ENCODE peak calls at places on chromosomes 11 and 22, in six cellular contexts. S is AG10803, K is cardiac fibroblast, W is mammary epithelial cell, U is suprapubic skin, Q is PC-3. Z is an unnamed sample.

GRCh38 chr11:4511267-4511666 is 28.8 kb downstream of the OR52K1 start:
- DNase-seq in S (peak), K (no peak), W (no peak), U (no peak), Q (no peak), Z (no peak)

GRCh38 chr11:11263238-11264030 is 89.6 kb downstream of the CSNK2A3 start:
- DNase-seq in S (no peak), K (peak), W (peak), U (no peak), Q (peak), Z (no peak)

GRCh38 chr22:23503142-23503541 is 76.9 kb downstream of the IGLL1 start:
- DNase-seq in S (no peak), K (no peak), W (no peak), U (no peak), Q (no peak), Z (no peak)

GRCh38 chr11:33687733-33688479 is 12.7 kb downstream of the C11orf91 start:
- DNase-seq in S (peak), K (peak), W (peak), U (no peak), Q (peak), Z (peak)

GRCh38 chr11:6498121-6498520 is 1.0 kb downstream of the DNHD1 start:
- DNase-seq in S (peak), K (peak), W (no peak), U (no peak), Q (no peak), Z (peak)

GRCh38 chr22:43001271-43002197 is 13.4 kb downstream of the PACSIN2 start:
- DNase-seq in S (peak), K (peak), W (no peak), U (no peak), Q (no peak), Z (peak)

GRCh38 chr11:101566626-101567025 is 17.2 kb downstream of the TRPC6 start:
- DNase-seq in S (no peak), K (no peak), W (no peak), U (no peak), Q (no peak), Z (no peak)

GRCh38 chr22:24516301-24516737 is 21.2 kb downstream of the UPB1 start:
- DNase-seq in S (peak), K (peak), W (peak), U (no peak), Q (peak), Z (peak)

GRCh38 chr11:110463153-110463552 is 33.4 kb downstream of the FDX1 start:
- DNase-seq in S (peak), K (peak), W (no peak), U (no peak), Q (peak), Z (peak)

GRCh38 chr11:85627332-85627997 is at the start of gene DLG2:
- DNase-seq in S (peak), K (peak), W (peak), U (no peak), Q (peak), Z (peak)

GRCh38 chr11:128776088-128776433 is 82.2 kb downstream of the FLI1 start:
- DNase-seq in S (no peak), K (no peak), W (peak), U (no peak), Q (no peak), Z (no peak)

GRCh38 chr22:31526275-31526674 is 29.9 kb downstream of the SFI1 start:
- DNase-seq in S (no peak), K (no peak), W (no peak), U (no peak), Q (no peak), Z (no peak)

GRCh38 chr11:63667993-63668392 is 3.2 kb downstream of the ATL3 start:
- DNase-seq in S (peak), K (peak), W (peak), U (no peak), Q (peak), Z (peak)

GRCh38 chr11:11444800-11445126 is 91.7 kb upstream of the CSNK2A3 start:
- DNase-seq in S (no peak), K (no peak), W (no peak), U (no peak), Q (no peak), Z (no peak)

GRCh38 chr11:59802639-59803176 is 7.9 kb downstream of the MRPL16 start:
- DNase-seq in S (peak), K (peak), W (peak), U (no peak), Q (peak), Z (peak)

GRCh38 chr11:84824624-84825023 is 802.5 kb downstream of the DLG2 start:
- DNase-seq in S (peak), K (no peak), W (no peak), U (no peak), Q (no peak), Z (no peak)

DNA sequence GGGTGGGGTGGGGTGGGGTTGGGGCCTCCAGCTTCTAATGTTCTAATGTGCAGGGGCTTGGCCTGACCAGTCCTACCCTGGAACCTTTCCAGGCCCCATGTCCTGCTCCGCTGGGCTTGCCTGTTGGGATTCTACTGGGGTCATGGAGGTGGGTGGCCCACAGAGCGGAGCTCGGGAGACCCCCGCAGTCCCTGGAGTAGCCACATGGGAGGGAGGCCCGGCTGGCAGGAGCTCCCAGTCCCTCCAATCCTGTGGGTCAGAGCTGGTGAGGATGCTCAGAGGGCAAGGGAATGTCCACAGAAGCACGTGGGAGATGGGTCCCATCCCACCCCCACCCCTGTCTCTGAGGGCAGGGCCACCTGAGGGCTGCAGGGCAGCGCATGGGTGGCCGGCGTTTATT is 2.9 kb downstream of the SEPTIN5 start:
- DNase-seq in S (no peak), K (no peak), W (no peak), U (no peak), Q (no peak), Z (no peak)
- H3K4me3 ChIP-seq in S (no peak), K (no peak), W (no peak), U (no peak), Q (no peak), Z (no peak)

GRCh38 chr11:103910721-103911120 is 125.7 kb upstream of the DDI1 start:
- DNase-seq in S (no peak), K (no peak), W (no peak), U (no peak), Q (no peak), Z (no peak)
- H3K4me3 ChIP-seq in S (no peak), K (no peak), W (no peak), U (no peak), Q (no peak), Z (no peak)

DNA sequence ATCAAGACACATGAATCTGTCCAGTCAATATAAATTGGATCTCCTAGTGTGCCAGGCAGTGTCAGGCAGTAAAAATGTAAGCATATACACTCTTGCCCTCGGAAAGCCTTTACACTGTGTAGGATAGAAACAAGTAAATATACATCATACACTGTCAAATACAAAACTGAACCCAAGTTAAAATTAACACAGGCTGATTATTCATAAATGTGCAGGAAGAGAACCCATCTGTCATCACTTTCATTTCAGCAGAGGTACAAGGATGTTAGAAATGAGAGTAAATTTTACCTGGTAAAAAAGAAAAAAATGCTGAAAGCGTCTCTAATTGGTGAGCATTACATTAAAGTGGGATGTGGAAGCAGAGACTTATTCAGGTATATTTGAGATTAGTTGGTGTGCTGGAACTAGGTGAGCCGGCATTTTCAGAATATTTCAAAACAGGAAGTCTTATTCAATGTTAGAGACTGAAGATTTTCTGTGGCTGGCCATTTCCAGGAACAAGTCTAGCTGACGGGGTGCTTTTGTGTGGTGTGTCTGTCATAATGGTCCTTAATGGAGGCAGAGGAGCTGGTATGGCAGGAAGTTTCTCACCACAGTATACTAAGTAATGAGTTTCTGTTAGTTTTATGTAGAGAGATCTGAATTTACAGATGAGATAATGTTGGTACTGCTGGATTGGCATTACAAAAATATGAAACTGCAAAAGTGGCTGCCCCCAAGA is 192.6 kb downstream of the CASP12 start:
- DNase-seq in S (peak), K (peak), W (peak), U (no peak), Q (peak), Z (peak)
- H3K4me3 ChIP-seq in S (no peak), K (no peak), W (no peak), U (no peak), Q (no peak), Z (no peak)

DNA sequence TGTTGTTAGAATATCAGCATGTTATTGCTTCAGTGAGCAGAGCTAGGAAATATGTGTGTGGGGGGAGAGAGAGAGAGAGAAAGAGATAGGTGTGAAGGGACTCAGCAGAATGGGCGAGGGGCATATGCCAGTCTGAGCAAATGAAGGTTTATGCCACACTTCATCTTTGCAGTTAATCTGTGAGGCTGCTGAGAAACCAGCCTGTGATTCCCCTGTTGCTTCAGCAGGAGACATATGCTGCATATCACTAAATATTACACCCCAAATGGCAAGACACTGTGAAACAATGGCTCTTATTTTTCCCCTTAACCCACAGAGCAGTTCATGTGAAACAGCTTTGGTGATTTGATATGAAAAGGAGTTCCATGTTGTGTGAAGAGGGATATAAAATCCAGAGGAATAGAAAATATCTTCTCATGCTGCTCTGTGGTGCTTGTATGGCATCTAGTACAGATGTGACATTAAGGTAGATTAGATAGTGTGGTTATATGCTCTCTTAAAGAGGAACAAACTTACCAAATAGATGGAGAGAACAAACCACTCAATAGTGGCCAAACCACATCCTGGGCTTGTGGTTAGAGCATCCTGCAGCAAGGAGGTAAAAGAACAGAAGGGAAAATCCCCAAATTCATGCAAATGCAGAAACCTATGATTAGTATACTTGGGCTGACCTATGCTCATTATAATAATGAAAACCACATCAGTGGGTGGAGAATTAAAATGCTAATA is 864.2 kb downstream of the FAM181B start:
- DNase-seq in S (no peak), K (no peak), W (peak), U (no peak), Q (no peak), Z (peak)
- H3K4me3 ChIP-seq in S (no peak), K (no peak), W (no peak), U (no peak), Q (no peak), Z (no peak)

Z was measured in fibroblast of pulmonary artery.